ENCODE peak calls at places on chromosomes 2 and 18, in seven cellular contexts. I is pancreas; D is aorta; M is tibial artery; V is NCI-H345; T is Peyer's patch; Q is stimulated activated CD8-positive, alpha-beta memory T cell treated with anti-CD3 and anti-CD28 coated beads, Interleukin-7, amount 100 ng/mL, for 1 hour. N is an unnamed sample.
A peak's percentile ranks its signal among the peaks of the same experiment; 100 is the strongest.

GRCh38 chr2:240347373-240347940 is 88.0 kb upstream of the GPC1 start:
- DNase-seq in I (no peak), D (no peak), M (no peak), V (no peak), T (no peak), Q (no peak), N (no peak)

GRCh38 chr2:61970807-61971556 is 65.5 kb downstream of the COMMD1 start:
- DNase-seq in I (no peak), D (no peak), M (no peak), V (no peak), T (no peak), Q (no peak), N (no peak)

GRCh38 chr18:68267583-68267982 is 447.3 kb downstream of the TMX3 start:
- DNase-seq in I (no peak), D (no peak), M (no peak), V (no peak), T (no peak), Q (no peak), N (no peak)

GRCh38 chr18:21997207-21998143 is 171.9 kb upstream of the GATA6 start:
- DNase-seq in I (peak; percentile 55), D (no peak), M (no peak), V (no peak), T (no peak), Q (no peak), N (no peak)

GRCh38 chr2:15795426-15795825 is 144.9 kb upstream of the MYCN start:
- DNase-seq in I (no peak), D (no peak), M (no peak), V (no peak), T (no peak), Q (no peak), N (no peak)

GRCh38 chr2:18368008-18368407 is 192.4 kb downstream of the RDH14 start:
- DNase-seq in I (no peak), D (no peak), M (no peak), V (no peak), T (no peak), Q (no peak), N (no peak)

GRCh38 chr2:176079851-176080539 is 3.8 kb downstream of the EVX2 start:
- DNase-seq in I (no peak), D (no peak), M (no peak), V (peak; percentile 71), T (no peak), Q (no peak), N (no peak)

GRCh38 chr18:79819064-79819725 is 21.5 kb downstream of the KCNG2 start:
- DNase-seq in I (no peak), D (no peak), M (no peak), V (no peak), T (no peak), Q (no peak), N (no peak)

GRCh38 chr18:7789853-7790552 is 222.9 kb downstream of the PTPRM start:
- DNase-seq in I (peak; percentile 15), D (no peak), M (no peak), V (peak; percentile 33), T (no peak), Q (no peak), N (no peak)

GRCh38 chr2:112314856-112315255 is 39.5 kb downstream of the ZC3H6 start:
- DNase-seq in I (no peak), D (no peak), M (no peak), V (no peak), T (no peak), Q (no peak), N (no peak)

GRCh38 chr2:1602359-1603010 is 141.8 kb downstream of the PXDN start:
- DNase-seq in I (no peak), D (no peak), M (no peak), V (no peak), T (no peak), Q (no peak), N (peak; percentile 6)

GRCh38 chr2:128305555-128306080 is 13.1 kb downstream of the HS6ST1 start:
- DNase-seq in I (no peak), D (peak; percentile 43), M (no peak), V (peak; percentile 95), T (no peak), Q (no peak), N (no peak)

GRCh38 chr2:162928356-162928755 is 89.8 kb upstream of the KCNH7 start:
- DNase-seq in I (no peak), D (no peak), M (no peak), V (no peak), T (no peak), Q (no peak), N (no peak)

GRCh38 chr2:111652681-111653080 is 231.3 kb downstream of the ANAPC1 start:
- DNase-seq in I (no peak), D (no peak), M (no peak), V (no peak), T (no peak), Q (no peak), N (no peak)

GRCh38 chr2:42602218-42602936 is 33.9 kb downstream of the MTA3 start:
- DNase-seq in I (no peak), D (no peak), M (no peak), V (peak; percentile 71), T (no peak), Q (no peak), N (no peak)

GRCh38 chr2:150232871-150233270 is 254.6 kb downstream of the RND3 start:
- DNase-seq in I (no peak), D (no peak), M (no peak), V (no peak), T (no peak), Q (no peak), N (no peak)

GRCh38 chr18:62088146-62088545 is 98.7 kb downstream of the PIGN start:
- DNase-seq in I (no peak), D (no peak), M (no peak), V (no peak), T (no peak), Q (no peak), N (no peak)

GRCh38 chr2:46196871-46197462 is 100.2 kb upstream of the EPAS1 start:
- DNase-seq in I (no peak), D (no peak), M (no peak), V (no peak), T (no peak), Q (no peak), N (no peak)

GRCh38 chr2:9552491-9553178 is 3.0 kb downstream of the ADAM17 start:
- DNase-seq in I (no peak), D (no peak), M (no peak), V (no peak), T (no peak), Q (no peak), N (no peak)

GRCh38 chr18:52337286-52337685 is 2.7 kb upstream of the DCC start:
- DNase-seq in I (no peak), D (no peak), M (no peak), V (no peak), T (no peak), Q (no peak), N (no peak)

GRCh38 chr2:172640389-172640788 is 84.5 kb downstream of the PDK1 start:
- DNase-seq in I (no peak), D (no peak), M (no peak), V (peak; percentile 52), T (no peak), Q (no peak), N (no peak)

GRCh38 chr18:56127322-56128099 is 510.9 kb downstream of the TXNL1 start:
- DNase-seq in I (no peak), D (no peak), M (no peak), V (no peak), T (no peak), Q (no peak), N (no peak)

GRCh38 chr18:25305584-25305983 is 46.4 kb downstream of the ZNF521 start:
- DNase-seq in I (no peak), D (no peak), M (no peak), V (no peak), T (no peak), Q (no peak), N (no peak)

GRCh38 chr18:30359521-30359920 is 683.0 kb downstream of the DSC3 start:
- DNase-seq in I (no peak), D (no peak), M (no peak), V (no peak), T (no peak), Q (no peak), N (no peak)

N was measured in CD14-positive monocyte.